ENCODE peak calls at places on chromosome 22, in eight cellular contexts. One of them, this sample, is unnamed.

GRCh38 chr22:17634696-17635095 is 3.9 kb upstream of the BCL2L13 start:
- DNase-seq in tibial artery: no peak
- DNase-seq in GM12878: no peak
- DNase-seq in lower leg skin: no peak
- DNase-seq in endothelial cell: no peak
- DNase-seq in astrocyte: no peak
- DNase-seq in heart left ventricle: no peak
- DNase-seq in A673: no peak
- DNase-seq in this sample: no peak

GRCh38 chr22:27801197-27801615 is 350 bp downstream of the MN1 start:
- DNase-seq in tibial artery: no peak
- DNase-seq in GM12878: no peak
- DNase-seq in lower leg skin: no peak
- DNase-seq in endothelial cell: peak
- DNase-seq in astrocyte: no peak
- DNase-seq in heart left ventricle: no peak
- DNase-seq in A673: peak
- DNase-seq in this sample: peak

GRCh38 chr22:20054034-20054427 is 26.0 kb upstream of the DGCR8 start:
- DNase-seq in tibial artery: no peak
- DNase-seq in GM12878: no peak
- DNase-seq in lower leg skin: no peak
- DNase-seq in endothelial cell: no peak
- DNase-seq in astrocyte: no peak
- DNase-seq in heart left ventricle: no peak
- DNase-seq in A673: no peak
- DNase-seq in this sample: no peak

GRCh38 chr22:40593460-40594273 is 42.9 kb downstream of the MRTFA start:
- DNase-seq in tibial artery: no peak
- DNase-seq in GM12878: peak
- DNase-seq in lower leg skin: no peak
- DNase-seq in endothelial cell: no peak
- DNase-seq in astrocyte: no peak
- DNase-seq in heart left ventricle: no peak
- DNase-seq in A673: no peak
- DNase-seq in this sample: no peak

GRCh38 chr22:19554834-19555404 is 30.7 kb upstream of the CLDN5 start:
- DNase-seq in tibial artery: no peak
- DNase-seq in GM12878: no peak
- DNase-seq in lower leg skin: no peak
- DNase-seq in endothelial cell: peak
- DNase-seq in astrocyte: no peak
- DNase-seq in heart left ventricle: no peak
- DNase-seq in A673: peak
- DNase-seq in this sample: peak

GRCh38 chr22:19488884-19489843 is 9.4 kb downstream of the CDC45 start:
- DNase-seq in tibial artery: no peak
- DNase-seq in GM12878: no peak
- DNase-seq in lower leg skin: no peak
- DNase-seq in endothelial cell: no peak
- DNase-seq in astrocyte: no peak
- DNase-seq in heart left ventricle: no peak
- DNase-seq in A673: no peak
- DNase-seq in this sample: no peak

GRCh38 chr22:19691721-19692341 is 22.5 kb upstream of the SEPTIN5 start:
- DNase-seq in tibial artery: no peak
- DNase-seq in GM12878: no peak
- DNase-seq in lower leg skin: no peak
- DNase-seq in endothelial cell: no peak
- DNase-seq in astrocyte: peak
- DNase-seq in heart left ventricle: no peak
- DNase-seq in A673: no peak
- DNase-seq in this sample: peak

GRCh38 chr22:27406389-27406861 is 395.1 kb downstream of the MN1 start:
- DNase-seq in tibial artery: no peak
- DNase-seq in GM12878: no peak
- DNase-seq in lower leg skin: no peak
- DNase-seq in endothelial cell: no peak
- DNase-seq in astrocyte: no peak
- DNase-seq in heart left ventricle: no peak
- DNase-seq in A673: no peak
- DNase-seq in this sample: no peak

GRCh38 chr22:49302150-49302460 is 525.6 kb downstream of the BRD1 start:
- DNase-seq in tibial artery: no peak
- DNase-seq in GM12878: no peak
- DNase-seq in lower leg skin: no peak
- DNase-seq in endothelial cell: no peak
- DNase-seq in astrocyte: no peak
- DNase-seq in heart left ventricle: no peak
- DNase-seq in A673: no peak
- DNase-seq in this sample: no peak

GRCh38 chr22:17707526-17707925 is 66.7 kb downstream of the BID start:
- DNase-seq in tibial artery: no peak
- DNase-seq in GM12878: no peak
- DNase-seq in lower leg skin: no peak
- DNase-seq in endothelial cell: no peak
- DNase-seq in astrocyte: no peak
- DNase-seq in heart left ventricle: no peak
- DNase-seq in A673: peak
- DNase-seq in this sample: no peak

GRCh38 chr22:27709919-27710452 is 91.6 kb downstream of the MN1 start:
- DNase-seq in tibial artery: no peak
- DNase-seq in GM12878: no peak
- DNase-seq in lower leg skin: no peak
- DNase-seq in endothelial cell: no peak
- DNase-seq in astrocyte: no peak
- DNase-seq in heart left ventricle: no peak
- DNase-seq in A673: no peak
- DNase-seq in this sample: no peak

GRCh38 chr22:32926600-32926999 is 125.1 kb downstream of the TIMP3 start:
- DNase-seq in tibial artery: no peak
- DNase-seq in GM12878: no peak
- DNase-seq in lower leg skin: no peak
- DNase-seq in endothelial cell: peak
- DNase-seq in astrocyte: no peak
- DNase-seq in heart left ventricle: no peak
- DNase-seq in A673: peak
- DNase-seq in this sample: peak

GRCh38 chr22:20494978-20495860 is at the start of gene KLHL22:
- DNase-seq in tibial artery: peak
- DNase-seq in GM12878: no peak
- DNase-seq in lower leg skin: no peak
- DNase-seq in endothelial cell: peak
- DNase-seq in astrocyte: peak
- DNase-seq in heart left ventricle: peak
- DNase-seq in A673: peak
- DNase-seq in this sample: peak

GRCh38 chr22:49879871-49880270 is 26.2 kb downstream of the ZBED4 start:
- DNase-seq in tibial artery: no peak
- DNase-seq in GM12878: no peak
- DNase-seq in lower leg skin: no peak
- DNase-seq in endothelial cell: no peak
- DNase-seq in astrocyte: no peak
- DNase-seq in heart left ventricle: no peak
- DNase-seq in A673: no peak
- DNase-seq in this sample: no peak

GRCh38 chr22:32904044-32904443 is 102.5 kb downstream of the TIMP3 start:
- DNase-seq in tibial artery: no peak
- DNase-seq in GM12878: no peak
- DNase-seq in lower leg skin: no peak
- DNase-seq in endothelial cell: peak
- DNase-seq in astrocyte: peak
- DNase-seq in heart left ventricle: peak
- DNase-seq in A673: peak
- DNase-seq in this sample: peak

GRCh38 chr22:49763696-49764095 is 64.0 kb downstream of the BRD1 start:
- DNase-seq in tibial artery: no peak
- DNase-seq in GM12878: no peak
- DNase-seq in lower leg skin: no peak
- DNase-seq in endothelial cell: no peak
- DNase-seq in astrocyte: no peak
- DNase-seq in heart left ventricle: peak
- DNase-seq in A673: no peak
- DNase-seq in this sample: no peak

GRCh38 chr22:49551446-49551845 is 276.2 kb downstream of the BRD1 start:
- DNase-seq in tibial artery: peak
- DNase-seq in GM12878: no peak
- DNase-seq in lower leg skin: no peak
- DNase-seq in endothelial cell: no peak
- DNase-seq in astrocyte: no peak
- DNase-seq in heart left ventricle: no peak
- DNase-seq in A673: no peak
- DNase-seq in this sample: no peak

GRCh38 chr22:39906207-39906606 is 5.3 kb downstream of the GRAP2 start:
- DNase-seq in tibial artery: no peak
- DNase-seq in GM12878: no peak
- DNase-seq in lower leg skin: no peak
- DNase-seq in endothelial cell: no peak
- DNase-seq in astrocyte: no peak
- DNase-seq in heart left ventricle: no peak
- DNase-seq in A673: no peak
- DNase-seq in this sample: no peak

GRCh38 chr22:32836286-32836859 is 34.9 kb downstream of the TIMP3 start:
- DNase-seq in tibial artery: no peak
- DNase-seq in GM12878: no peak
- DNase-seq in lower leg skin: no peak
- DNase-seq in endothelial cell: no peak
- DNase-seq in astrocyte: no peak
- DNase-seq in heart left ventricle: no peak
- DNase-seq in A673: peak
- DNase-seq in this sample: no peak

GRCh38 chr22:42275970-42276369 is 5.5 kb upstream of the TCF20 start:
- DNase-seq in tibial artery: no peak
- DNase-seq in GM12878: no peak
- DNase-seq in lower leg skin: no peak
- DNase-seq in endothelial cell: no peak
- DNase-seq in astrocyte: no peak
- DNase-seq in heart left ventricle: no peak
- DNase-seq in A673: peak
- DNase-seq in this sample: no peak

GRCh38 chr22:38863531-38864131 is 8.4 kb downstream of the CBX6 start:
- DNase-seq in tibial artery: peak
- DNase-seq in GM12878: no peak
- DNase-seq in lower leg skin: no peak
- DNase-seq in endothelial cell: no peak
- DNase-seq in astrocyte: no peak
- DNase-seq in heart left ventricle: no peak
- DNase-seq in A673: no peak
- DNase-seq in this sample: no peak

GRCh38 chr22:28129319-28129962 is 210.4 kb upstream of the PITPNB start:
- DNase-seq in tibial artery: no peak
- DNase-seq in GM12878: no peak
- DNase-seq in lower leg skin: no peak
- DNase-seq in endothelial cell: no peak
- DNase-seq in astrocyte: no peak
- DNase-seq in heart left ventricle: no peak
- DNase-seq in A673: no peak
- DNase-seq in this sample: no peak

GRCh38 chr22:35743466-35743865 is 25.8 kb downstream of the APOL5 start:
- DNase-seq in tibial artery: no peak
- DNase-seq in GM12878: no peak
- DNase-seq in lower leg skin: no peak
- DNase-seq in endothelial cell: no peak
- DNase-seq in astrocyte: no peak
- DNase-seq in heart left ventricle: no peak
- DNase-seq in A673: no peak
- DNase-seq in this sample: no peak

GRCh38 chr22:30861131-30861530 is 107.4 kb downstream of the MORC2 start:
- DNase-seq in tibial artery: no peak
- DNase-seq in GM12878: no peak
- DNase-seq in lower leg skin: no peak
- DNase-seq in endothelial cell: no peak
- DNase-seq in astrocyte: no peak
- DNase-seq in heart left ventricle: no peak
- DNase-seq in A673: no peak
- DNase-seq in this sample: no peak

GRCh38 chr22:30865656-30866055 is 102.9 kb downstream of the MORC2 start:
- DNase-seq in tibial artery: peak
- DNase-seq in GM12878: no peak
- DNase-seq in lower leg skin: no peak
- DNase-seq in endothelial cell: no peak
- DNase-seq in astrocyte: no peak
- DNase-seq in heart left ventricle: no peak
- DNase-seq in A673: no peak
- DNase-seq in this sample: no peak

GRCh38 chr22:30861688-30862552 is 106.7 kb downstream of the MORC2 start:
- DNase-seq in tibial artery: peak
- DNase-seq in GM12878: no peak
- DNase-seq in lower leg skin: no peak
- DNase-seq in endothelial cell: peak
- DNase-seq in astrocyte: no peak
- DNase-seq in heart left ventricle: no peak
- DNase-seq in A673: no peak
- DNase-seq in this sample: no peak

GRCh38 chr22:30864441-30865420 is 103.8 kb downstream of the MORC2 start:
- DNase-seq in tibial artery: peak
- DNase-seq in GM12878: no peak
- DNase-seq in lower leg skin: no peak
- DNase-seq in endothelial cell: no peak
- DNase-seq in astrocyte: no peak
- DNase-seq in heart left ventricle: no peak
- DNase-seq in A673: no peak
- DNase-seq in this sample: no peak

GRCh38 chr22:30863161-30863833 is 105.3 kb downstream of the MORC2 start:
- DNase-seq in tibial artery: peak
- DNase-seq in GM12878: no peak
- DNase-seq in lower leg skin: no peak
- DNase-seq in endothelial cell: no peak
- DNase-seq in astrocyte: peak
- DNase-seq in heart left ventricle: no peak
- DNase-seq in A673: no peak
- DNase-seq in this sample: peak
- TF ChIP-seq CTCF in tibial artery: no peak
- TF ChIP-seq CTCF in GM12878: no peak
- TF ChIP-seq CTCF in lower leg skin: no peak
- TF ChIP-seq CTCF in endothelial cell: no peak
- TF ChIP-seq CTCF in astrocyte: no peak
- TF ChIP-seq CTCF in heart left ventricle: no peak
- TF ChIP-seq CTCF in A673: no peak
- TF ChIP-seq CTCF in this sample: peak

GRCh38 chr22:46537946-46538815 is 761 bp upstream of the CELSR1 start:
- DNase-seq in tibial artery: no peak
- DNase-seq in GM12878: no peak
- DNase-seq in lower leg skin: no peak
- DNase-seq in endothelial cell: peak
- DNase-seq in astrocyte: peak
- DNase-seq in heart left ventricle: no peak
- DNase-seq in A673: peak
- DNase-seq in this sample: peak
- TF ChIP-seq CTCF in tibial artery: no peak
- TF ChIP-seq CTCF in GM12878: peak
- TF ChIP-seq CTCF in lower leg skin: no peak
- TF ChIP-seq CTCF in endothelial cell: no peak
- TF ChIP-seq CTCF in astrocyte: peak
- TF ChIP-seq CTCF in heart left ventricle: no peak
- TF ChIP-seq CTCF in A673: peak
- TF ChIP-seq CTCF in this sample: peak

GRCh38 chr22:23180301-23180892 is at the start of gene BCR:
- DNase-seq in tibial artery: peak
- DNase-seq in GM12878: no peak
- DNase-seq in lower leg skin: peak
- DNase-seq in endothelial cell: peak
- DNase-seq in astrocyte: peak
- DNase-seq in heart left ventricle: peak
- DNase-seq in A673: peak
- DNase-seq in this sample: peak
- TF ChIP-seq CTCF in tibial artery: peak
- TF ChIP-seq CTCF in GM12878: peak
- TF ChIP-seq CTCF in lower leg skin: no peak
- TF ChIP-seq CTCF in endothelial cell: peak
- TF ChIP-seq CTCF in astrocyte: no peak
- TF ChIP-seq CTCF in heart left ventricle: no peak
- TF ChIP-seq CTCF in A673: no peak
- TF ChIP-seq CTCF in this sample: peak

GRCh38 chr22:29149841-29150555 is 55.7 kb upstream of the EMID1 start:
- DNase-seq in tibial artery: no peak
- DNase-seq in GM12878: no peak
- DNase-seq in lower leg skin: no peak
- DNase-seq in endothelial cell: no peak
- DNase-seq in astrocyte: no peak
- DNase-seq in heart left ventricle: no peak
- DNase-seq in A673: no peak
- DNase-seq in this sample: no peak
- TF ChIP-seq CTCF in tibial artery: no peak
- TF ChIP-seq CTCF in GM12878: no peak
- TF ChIP-seq CTCF in lower leg skin: no peak
- TF ChIP-seq CTCF in endothelial cell: no peak
- TF ChIP-seq CTCF in astrocyte: no peak
- TF ChIP-seq CTCF in heart left ventricle: no peak
- TF ChIP-seq CTCF in A673: no peak
- TF ChIP-seq CTCF in this sample: no peak